ENCODE peak calls at places on chromosome 20, in eight cellular contexts. L is omental fat pad, G is neural crest cell, Q is fibroblast of mammary gland, J is upper lobe of right lung, F is H54, B is HTR-8/SVneo, H is psoas muscle. E is an unnamed sample.

GRCh38 chr20:49584418-49585382 is 16.8 kb upstream of the PTGIS start:
- DNase-seq in L (no peak), G (no peak), Q (no peak), J (no peak), F (no peak), B (no peak), H (no peak), E (no peak)

GRCh38 chr20:58883243-58883691 is 30.8 kb downstream of the GNAS start:
- DNase-seq in L (no peak), G (no peak), Q (no peak), J (no peak), F (no peak), B (no peak), H (no peak), E (no peak)

GRCh38 chr20:32727663-32728062 is 15.6 kb downstream of the COMMD7 start:
- DNase-seq in L (no peak), G (no peak), Q (peak; percentile 92), J (no peak), F (peak; percentile 77), B (no peak), H (no peak), E (no peak)

GRCh38 chr20:23161968-23162696 is 76.0 kb upstream of the CD93 start:
- DNase-seq in L (peak; percentile 90), G (no peak), Q (peak; percentile 95), J (peak; percentile 89), F (no peak), B (no peak), H (peak; percentile 95), E (peak; percentile 85)

GRCh38 chr20:62382306-62383198 is 4.4 kb upstream of the RPS21 start:
- DNase-seq in L (no peak), G (peak; percentile 74), Q (peak; percentile 66), J (peak; percentile 88), F (no peak), B (peak; percentile 99), H (peak; percentile 88), E (peak; percentile 72)

GRCh38 chr20:47220161-47220582 is 136.3 kb downstream of the ZMYND8 start:
- DNase-seq in L (no peak), G (peak; percentile 65), Q (peak; percentile 56), J (no peak), F (peak; percentile 20), B (peak; percentile 60), H (peak; percentile 49), E (no peak)

GRCh38 chr20:62732766-62733165 is 24.1 kb downstream of the NTSR1 start:
- DNase-seq in L (no peak), G (no peak), Q (no peak), J (peak; percentile 47), F (no peak), B (no peak), H (peak; percentile 27), E (no peak)

GRCh38 chr20:36848078-36848660 is 27.8 kb upstream of the TLDC2 start:
- DNase-seq in L (no peak), G (no peak), Q (peak; percentile 96), J (no peak), F (peak; percentile 62), B (peak; percentile 76), H (peak; percentile 75), E (peak; percentile 57)

GRCh38 chr20:11965602-11966001 is 47.9 kb downstream of the BTBD3 start:
- DNase-seq in L (no peak), G (no peak), Q (no peak), J (no peak), F (no peak), B (no peak), H (no peak), E (no peak)

GRCh38 chr20:62191781-62192559 is 9.1 kb downstream of the MTG2 start:
- DNase-seq in L (no peak), G (no peak), Q (no peak), J (no peak), F (no peak), B (no peak), H (peak; percentile 29), E (no peak)

GRCh38 chr20:20237093-20237959 is 130.6 kb upstream of the INSM1 start:
- DNase-seq in L (no peak), G (peak; percentile 51), Q (peak; percentile 27), J (no peak), F (peak; percentile 35), B (peak; percentile 54), H (peak; percentile 52), E (no peak)

GRCh38 chr20:23232219-23232581 is 118.4 kb upstream of the NXT1 start:
- DNase-seq in L (no peak), G (no peak), Q (no peak), J (no peak), F (no peak), B (no peak), H (no peak), E (no peak)

GRCh38 chr20:50533061-50533460 is 22.9 kb downstream of the PTPN1 start:
- DNase-seq in L (no peak), G (no peak), Q (peak; percentile 35), J (no peak), F (no peak), B (no peak), H (no peak), E (no peak)

GRCh38 chr20:19071902-19072498 is 140.4 kb upstream of the SLC24A3 start:
- DNase-seq in L (no peak), G (no peak), Q (no peak), J (no peak), F (no peak), B (no peak), H (no peak), E (no peak)

GRCh38 chr20:61668771-61669503 is 396.7 kb downstream of the TAF4 start:
- DNase-seq in L (no peak), G (no peak), Q (no peak), J (no peak), F (no peak), B (no peak), H (no peak), E (no peak)

GRCh38 chr20:35453647-35454046 is 1.8 kb upstream of the CEP250 start:
- DNase-seq in L (no peak), G (no peak), Q (no peak), J (no peak), F (no peak), B (no peak), H (peak; percentile 0), E (no peak)